ENCODE peak calls at places on chromosomes 11 and 22, in nine cellular contexts. L is CD8-positive, alpha-beta memory T cell; K is OCI-LY7; Q is right cardiac atrium; V is neural progenitor cell; B is lower lobe of right lung; W is colonic mucosa; G is astrocyte; H is psoas muscle. F is an unnamed sample. For H3K9me3 and H3K4me1, the result is how much of the 10 kb centered on the place peaks cover.

GRCh38 chr11:64809781-64810241 is 540 bp downstream of the MEN1 start:
- DNase-seq in L (no peak), V (peak), B (no peak), Q (peak), H (no peak), K (peak), G (no peak), W (peak), F (no peak)

GRCh38 chr11:131370901-131371790 is 731 bp downstream of the NTM start:
- DNase-seq in B (no peak), H (no peak), V (no peak), Q (no peak), W (no peak), L (no peak), K (no peak), G (no peak), F (no peak)

GRCh38 chr22:43205748-43206514 is 19.0 kb upstream of the TTLL12 start:
- DNase-seq in W (no peak), G (no peak), B (no peak), L (peak), K (no peak), V (no peak), H (no peak), Q (no peak), F (no peak)

GRCh38 chr11:72897506-72897905 is 83.3 kb downstream of the ATG16L2 start:
- DNase-seq in L (no peak), G (no peak), B (no peak), K (no peak), V (no peak), H (no peak), Q (no peak), W (no peak), F (no peak)

GRCh38 chr11:68090706-68091105 is 30.5 kb downstream of the CHKA start:
- DNase-seq in G (peak), W (peak), H (no peak), Q (no peak), V (no peak), K (peak), B (no peak), L (no peak), F (no peak)

GRCh38 chr11:12950681-12951080 is 58.4 kb upstream of the RASSF10 start:
- DNase-seq in W (no peak), B (no peak), H (no peak), K (no peak), L (no peak), G (no peak), Q (no peak), V (no peak), F (no peak)

GRCh38 chr11:130131957-130132850 is 27.4 kb upstream of the ST14 start:
- DNase-seq in L (peak), H (no peak), Q (no peak), V (peak), B (no peak), G (peak), W (peak), K (peak), F (no peak)

GRCh38 chr11:103584021-103584420 is 452.4 kb upstream of the DDI1 start:
- DNase-seq in B (no peak), Q (no peak), L (no peak), V (peak), K (no peak), G (no peak), W (no peak), H (no peak), F (no peak)

GRCh38 chr11:70567680-70568503 is 169.6 kb downstream of the CTTN start:
- DNase-seq in B (peak), W (peak), G (peak), K (no peak), V (peak), Q (peak), H (peak), L (no peak), F (peak)

GRCh38 chr22:33909075-33909458 is 11.2 kb downstream of the LARGE1 start:
- DNase-seq in W (no peak), K (no peak), Q (no peak), V (no peak), L (no peak), G (peak), B (no peak), H (peak), F (no peak)

GRCh38 chr22:37282385-37282677 is at the start of gene CYTH4:
- DNase-seq in W (peak), L (peak), K (peak), H (peak), Q (peak), G (no peak), V (no peak), B (peak), F (peak)

GRCh38 chr11:67071420-67072284 is 15.0 kb downstream of the RHOD start:
- DNase-seq in K (peak), G (peak), V (peak), W (peak), L (peak), H (peak), B (peak), Q (peak), F (peak)

GRCh38 chr11:33635161-33635560 is 65.5 kb downstream of the C11orf91 start:
- DNase-seq in W (no peak), Q (peak), B (no peak), V (no peak), G (peak), H (peak), K (no peak), L (no peak), F (peak)

GRCh38 chr22:41290262-41291221 is 4.6 kb upstream of the RANGAP1 start:
- DNase-seq in L (no peak), Q (no peak), W (no peak), H (no peak), V (peak), G (peak), K (no peak), B (no peak), F (no peak)

GRCh38 chr22:17890245-17890671 is 116.0 kb upstream of the BID start:
- DNase-seq in H (peak), G (peak), W (peak), V (no peak), B (no peak), Q (peak), L (no peak), K (no peak), F (no peak)

GRCh38 chr11:69467646-69468045 is 13.8 kb upstream of the LINC01488 start:
- DNase-seq in B (peak), W (no peak), G (no peak), H (peak), V (no peak), K (no peak), Q (peak), L (no peak), F (peak)

GRCh38 chr11:2312232-2313042 is 10.6 kb downstream of the TSPAN32 start:
- DNase-seq in H (peak), Q (peak), L (no peak), W (no peak), B (peak), K (no peak), G (peak), V (no peak), F (no peak)

GRCh38 chr11:35389897-35390462 is 29.4 kb downstream of the SLC1A2 start:
- DNase-seq in Q (no peak), W (no peak), H (no peak), L (no peak), G (no peak), B (no peak), V (no peak), K (no peak), F (no peak)

GRCh38 chr22:25702046-25702445 is 39.9 kb upstream of the MYO18B start:
- DNase-seq in H (no peak), B (no peak), L (no peak), G (peak), V (no peak), Q (no peak), K (peak), W (no peak), F (no peak)

GRCh38 chr11:103395612-103396011 is 286.4 kb downstream of the DYNC2H1 start:
- DNase-seq in B (no peak), K (no peak), H (no peak), G (peak), W (no peak), Q (no peak), L (no peak), V (no peak), F (no peak)

GRCh38 chr22:32685527-32685926 is 116.0 kb upstream of the TIMP3 start:
- DNase-seq in L (no peak), V (no peak), Q (no peak), H (no peak), G (no peak), B (no peak), K (no peak), W (no peak), F (no peak)

GRCh38 chr22:35493074-35493473 is 47.6 kb upstream of the RASD2 start:
- DNase-seq in L (no peak), H (no peak), Q (no peak), G (no peak), B (no peak), V (no peak), K (no peak), W (no peak), F (no peak)

GRCh38 chr22:41561335-41561734 is 525 bp downstream of the CSDC2 start:
- DNase-seq in Q (no peak), G (peak), H (no peak), L (no peak), V (peak), K (no peak), B (no peak), W (no peak), F (no peak)

GRCh38 chr22:23263651-23264555 is 83.6 kb downstream of the BCR start:
- DNase-seq in W (no peak), K (peak), Q (no peak), V (no peak), H (no peak), B (no peak), G (no peak), L (peak), F (no peak)

GRCh38 chr11:14361951-14362350 is 3.0 kb upstream of the RRAS2 start:
- DNase-seq in G (no peak), Q (no peak), V (no peak), H (no peak), B (no peak), W (no peak), K (no peak), L (no peak), F (no peak)

GRCh38 chr11:119361961-119362725 is 15.6 kb upstream of the MFRP start:
- DNase-seq in B (no peak), W (no peak), K (peak), G (no peak), L (no peak), H (no peak), Q (no peak), V (no peak), F (no peak)

GRCh38 chr11:45212566-45213315 is 66.3 kb downstream of the PRDM11 start:
- DNase-seq in V (peak), L (no peak), G (no peak), H (peak), K (no peak), B (no peak), Q (peak), W (no peak), F (no peak)

GRCh38 chr11:75490221-75491181 is 35.2 kb downstream of the GDPD5 start:
- DNase-seq in Q (no peak), V (no peak), W (no peak), B (no peak), K (no peak), G (peak), H (no peak), L (no peak), F (no peak)

GRCh38 chr11:64303109-64304031 is 2.0 kb upstream of the ESRRA start:
- DNase-seq in V (no peak), G (no peak), H (no peak), K (no peak), L (no peak), B (no peak), Q (peak), W (no peak), F (no peak)

GRCh38 chr11:110566577-110566976 is 136.8 kb downstream of the FDX1 start:
- DNase-seq in V (no peak), B (no peak), L (no peak), W (no peak), Q (no peak), K (no peak), H (no peak), G (no peak), F (no peak)

GRCh38 chr11:134939905-134940304 is 527.9 kb upstream of the B3GAT1 start:
- DNase-seq in G (no peak), L (no peak), H (no peak), B (no peak), K (no peak), Q (peak), W (no peak), V (peak), F (peak)

GRCh38 chr22:48089601-48090331 is 1327.3 kb downstream of the TBC1D22A start:
- DNase-seq in L (no peak), V (no peak), Q (peak), H (peak), W (peak), B (no peak), G (no peak), K (no peak), F (peak)

GRCh38 chr11:72075109-72075508 is 5.2 kb downstream of the NUMA1 start:
- DNase-seq in H (no peak), W (no peak), K (peak), L (no peak), B (no peak), Q (no peak), G (no peak), V (peak), F (no peak)

GRCh38 chr11:119030029-119030328 is 698 bp downstream of the SLC37A4 start:
- DNase-seq in K (no peak), G (no peak), Q (no peak), L (no peak), V (no peak), B (no peak), W (no peak), H (no peak), F (no peak)

GRCh38 chr11:108207683-108208060 is 14.8 kb downstream of the NPAT start:
- DNase-seq in G (no peak), V (no peak), K (no peak), B (no peak), L (no peak), W (no peak), Q (no peak), H (no peak), F (no peak)
- H3K9me3 ChIP-seq in G (under half), V (under half), K (half or more), B (under half), L (under half), W (under half), Q (under half), H (under half), F (under half)

DNA sequence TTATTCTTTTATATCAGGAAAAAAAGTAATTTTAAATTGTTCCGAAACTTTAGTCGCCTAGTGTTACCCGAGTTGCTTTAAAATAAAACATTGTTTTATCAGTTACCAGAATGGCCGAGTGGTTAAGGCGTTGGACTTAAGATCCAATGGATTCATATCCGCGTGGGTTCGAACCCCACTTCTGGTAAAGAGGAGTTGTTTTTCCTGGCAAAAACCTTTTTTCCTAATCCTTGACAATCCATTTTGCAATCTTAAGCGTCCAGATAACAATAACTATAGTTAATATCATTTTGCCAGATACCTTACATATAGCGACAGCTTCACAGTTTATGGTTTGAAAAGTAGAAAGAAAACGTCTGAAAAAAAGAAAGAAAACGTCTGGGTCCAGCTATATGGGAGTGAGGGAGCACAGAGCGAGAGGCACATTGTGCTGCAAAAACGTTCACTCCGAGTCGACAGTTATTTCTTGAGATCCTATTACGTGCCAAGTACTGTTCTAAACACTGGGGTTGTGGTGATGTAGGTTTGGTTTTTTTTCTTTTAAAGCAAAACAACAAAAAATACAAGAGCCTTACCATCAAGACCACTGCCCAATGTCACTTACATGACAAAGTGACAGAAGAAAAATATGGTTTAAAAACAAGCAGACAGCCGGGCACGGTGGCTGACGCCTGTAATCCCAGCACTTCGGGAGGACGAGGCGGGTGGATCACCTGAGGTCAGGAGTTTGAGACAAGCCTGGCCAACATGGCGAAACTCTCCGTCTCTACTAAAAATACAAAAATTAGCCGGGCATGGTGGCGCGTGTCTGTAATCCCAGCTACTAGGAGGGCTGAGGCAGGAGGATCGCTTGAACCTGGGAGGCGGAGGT is 40.5 kb downstream of the OR4D9 start:
- DNase-seq in L (no peak), B (no peak), G (peak), K (peak), H (no peak), Q (peak), V (peak), W (no peak), F (no peak)
- H3K27ac ChIP-seq in L (peak), B (peak), G (peak), K (peak), H (peak), Q (no peak), V (no peak), W (peak), F (peak)

DNA sequence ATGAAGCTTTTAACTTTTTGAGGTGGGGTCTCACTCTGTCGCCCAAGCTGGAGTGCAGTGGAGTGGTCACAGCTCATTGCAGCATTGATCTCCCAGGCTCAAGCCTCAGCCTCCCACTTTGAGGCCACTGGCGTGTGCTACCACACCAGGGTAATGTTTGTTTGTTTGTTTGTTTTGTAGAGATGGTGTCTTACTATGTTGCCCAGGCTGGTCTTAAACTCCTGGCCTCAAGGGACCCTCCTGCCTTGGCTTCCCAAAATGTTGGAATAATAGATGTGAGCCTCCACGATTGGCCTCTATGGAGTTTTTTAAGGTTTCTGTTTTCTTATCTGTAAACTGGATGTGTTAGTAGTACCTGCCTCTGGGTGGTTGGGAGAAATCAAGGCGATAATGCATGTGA is 41.4 kb downstream of the MED15 start:
- DNase-seq in B (no peak), H (peak), W (no peak), G (no peak), L (no peak), V (no peak), Q (no peak), K (no peak), F (no peak)
- H3K4me1 ChIP-seq in B (half or more), H (half or more), W (under half), G (half or more), L (half or more), V (under half), Q (under half), K (under half), F (half or more)

DNA sequence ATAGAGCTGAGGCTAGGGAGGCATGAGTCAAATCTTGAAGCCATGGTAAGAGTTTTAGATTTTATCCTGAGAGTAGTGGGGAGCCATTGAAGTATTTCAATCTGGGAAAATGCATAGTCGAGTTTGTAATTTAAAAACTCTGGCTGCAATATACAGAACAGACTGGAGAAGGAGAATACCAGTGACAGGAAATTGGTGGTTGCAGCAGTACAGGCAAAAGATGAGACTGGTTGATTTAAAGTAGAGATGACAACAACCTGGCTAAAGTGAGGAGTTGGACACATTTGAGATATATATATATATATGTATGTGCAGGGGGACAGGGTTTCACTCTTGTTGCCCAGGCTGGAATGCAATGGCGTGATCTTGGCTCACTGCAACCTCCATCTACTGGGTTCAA is 6.2 kb downstream of the HORMAD2 start:
- DNase-seq in K (no peak), Q (no peak), G (no peak), L (no peak), V (no peak), B (no peak), W (no peak), H (no peak), F (no peak)
- H3K9me3 ChIP-seq in K (under half), Q (under half), G (under half), L (under half), V (under half), B (under half), W (under half), H (under half), F (under half)

DNA sequence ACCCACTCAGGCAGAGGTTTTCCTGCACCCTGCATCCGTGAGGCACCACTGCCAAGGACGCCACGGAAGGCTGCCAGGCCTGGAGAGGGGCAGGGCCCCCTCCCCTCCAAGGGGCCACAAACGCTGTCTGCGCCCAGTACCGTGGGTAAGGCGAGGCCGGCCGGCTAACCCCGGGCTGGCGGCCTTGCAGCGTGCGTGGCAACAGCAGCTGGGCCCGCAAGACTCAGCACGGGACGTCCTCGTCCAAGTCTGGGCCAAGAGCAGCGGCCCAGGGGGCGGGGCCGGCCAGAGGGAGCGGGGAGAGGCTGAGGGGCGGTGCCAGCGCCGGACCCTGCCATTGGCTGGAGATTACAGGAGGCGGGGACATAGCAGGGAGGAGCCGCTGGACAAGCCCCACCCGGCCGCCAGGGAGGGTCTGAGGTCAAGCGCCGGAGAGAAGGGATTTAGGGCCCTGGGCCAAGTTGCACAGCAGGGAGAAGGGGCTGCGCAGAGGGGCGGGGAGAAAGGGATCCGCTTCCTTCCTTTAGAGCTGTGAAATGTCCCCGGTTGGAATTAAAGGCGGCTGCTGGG is 16.0 kb downstream of the SLC43A1 start:
- DNase-seq in V (peak), H (peak), L (no peak), B (peak), K (no peak), G (peak), W (peak), Q (peak), F (peak)
- H3K27ac ChIP-seq in V (no peak), H (peak), L (no peak), B (peak), K (no peak), G (no peak), W (no peak), Q (peak), F (peak)